ENCODE peak calls at places on chromosomes 12 and 14, in six cellular contexts. T is hypothalamus; Y is activated CD8-positive, alpha-beta memory T cell treated with anti-CD3 and anti-CD28 coated beads for 1 hour; D is stimulated activated CD4-positive, alpha-beta T cell treated with anti-CD3 and anti-CD28 coated beads, Interleukin-1b, Interleukin-23, amount 100 ng/mL, for 24 hours; C is stimulated activated naive CD4-positive, alpha-beta T cell; B is M059J. A is an unnamed sample.

GRCh38 chr12:121260091-121260490 is 36.4 kb downstream of the CAMKK2 start:
- DNase-seq in T (no peak), D (no peak), Y (no peak), C (no peak), B (no peak), A (no peak)

GRCh38 chr14:36313206-36313605 is 7.2 kb downstream of the MBIP start:
- DNase-seq in C (no peak), B (no peak), Y (no peak), D (no peak), T (no peak), A (peak)

GRCh38 chr12:32444895-32445294 is 45.5 kb downstream of the FGD4 start:
- DNase-seq in C (no peak), B (peak), Y (no peak), D (no peak), T (no peak), A (peak)

GRCh38 chr14:90805662-90806548 is 10.3 kb downstream of the TTC7B start:
- DNase-seq in Y (no peak), C (no peak), D (no peak), B (no peak), T (no peak), A (no peak)

GRCh38 chr12:111193067-111193466 is 175.8 kb downstream of the PHETA1 start:
- DNase-seq in B (no peak), T (no peak), Y (no peak), C (no peak), D (no peak), A (no peak)

GRCh38 chr12:20527396-20528154 is 159.2 kb downstream of the PDE3A start:
- DNase-seq in B (peak), T (no peak), C (no peak), Y (no peak), D (no peak), A (no peak)

GRCh38 chr14:96037891-96038557 is 1.1 kb upstream of the C14orf132 start:
- DNase-seq in B (no peak), D (no peak), Y (no peak), C (no peak), T (no peak), A (peak)

GRCh38 chr12:5963515-5963914 is 18.5 kb upstream of the ANO2 start:
- DNase-seq in D (no peak), C (no peak), Y (no peak), T (no peak), B (no peak), A (no peak)

GRCh38 chr12:1972260-1972659 is 32.0 kb downstream of the DCP1B start:
- DNase-seq in T (no peak), B (peak), D (no peak), C (no peak), Y (no peak), A (no peak)

GRCh38 chr14:95157987-95158712 is 821 bp upstream of the DICER1 start:
- DNase-seq in B (no peak), T (no peak), C (peak), Y (no peak), D (peak), A (no peak)

GRCh38 chr14:100070310-100070709 is 5.1 kb downstream of the EVL start:
- DNase-seq in T (no peak), C (peak), Y (no peak), D (no peak), B (no peak), A (no peak)

GRCh38 chr12:10211975-10212622 is 578 bp upstream of the GABARAPL1 start:
- DNase-seq in T (peak), Y (peak), D (peak), C (peak), B (peak), A (peak)

A was measured in A673.